ENCODE peak calls at places on chromosomes 5 and 9, in five cellular contexts. U is SK-N-SH, Y is GM23248, M is MM.1S, G is neural progenitor cell. H is an unnamed sample.

GRCh38 chr9:1535051-1535450 is 480.1 kb upstream of the SMARCA2 start:
- DNase-seq in U (no peak), Y (no peak), M (peak), G (no peak), H (no peak)

GRCh38 chr5:39024005-39024404 is 50.2 kb downstream of the RICTOR start:
- DNase-seq in U (no peak), Y (no peak), M (no peak), G (peak), H (no peak)

GRCh38 chr9:91273853-91274552 is 87.7 kb downstream of the AUH start:
- DNase-seq in U (no peak), Y (peak), M (peak), G (no peak), H (no peak)

GRCh38 chr5:543755-544674 is 19.8 kb upstream of the SLC9A3 start:
- DNase-seq in U (no peak), Y (no peak), M (peak), G (no peak), H (no peak)

GRCh38 chr9:91426123-91426745 is 2.6 kb upstream of the NFIL3 start:
- DNase-seq in U (peak), Y (peak), M (peak), G (peak), H (peak)

GRCh38 chr5:35203403-35203802 is 26.9 kb downstream of the PRLR start:
- DNase-seq in U (no peak), Y (no peak), M (no peak), G (no peak), H (no peak)

GRCh38 chr5:122704247-122705036 is 70.4 kb upstream of the SNX2 start:
- DNase-seq in U (peak), Y (peak), M (peak), G (peak), H (peak)

GRCh38 chr9:14238044-14238443 is 75.9 kb downstream of the NFIB start:
- DNase-seq in U (no peak), Y (peak), M (no peak), G (no peak), H (peak)

GRCh38 chr9:123724211-123724831 is 205.6 kb downstream of the DENND1A start:
- DNase-seq in U (peak), Y (peak), M (peak), G (no peak), H (peak)

DNA sequence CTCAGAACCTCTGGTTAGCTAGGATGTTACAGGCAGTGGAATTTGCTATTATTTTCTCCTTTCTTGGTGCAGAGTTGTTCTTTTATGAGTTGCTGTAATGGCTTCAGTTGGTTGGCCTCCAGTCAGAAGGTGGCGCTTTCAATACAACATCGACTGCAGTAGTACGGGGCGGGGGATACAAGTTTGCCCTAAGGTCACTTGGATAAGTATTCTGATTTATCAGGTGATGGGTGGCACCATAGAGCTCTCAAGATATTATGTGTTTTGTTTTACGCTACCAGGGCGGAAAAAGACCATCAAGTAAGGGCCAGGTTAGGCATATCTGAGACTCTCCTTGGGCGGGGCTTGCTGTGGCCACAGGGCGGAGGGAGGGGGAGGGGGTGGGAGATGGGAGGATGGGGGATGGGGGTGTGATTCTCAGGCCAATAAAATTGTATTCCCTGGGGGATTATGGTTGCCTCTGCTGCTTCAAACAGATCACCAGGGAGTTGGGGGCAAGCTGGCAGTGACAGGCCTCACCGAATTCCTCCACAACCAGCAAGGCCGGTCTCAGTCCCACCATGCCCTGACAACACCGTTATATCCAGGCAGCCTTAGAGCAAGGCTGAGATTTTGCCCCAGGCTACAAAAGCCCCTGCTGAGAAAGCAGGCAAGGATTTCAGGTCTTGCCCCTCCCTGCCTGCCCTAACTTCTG is 15.9 kb upstream of the RNF38 start:
- DNase-seq in U (no peak), Y (no peak), M (no peak), G (peak), H (no peak)
- H3K4me2 ChIP-seq in U (no peak), Y (no peak), M (no peak), G (peak), H (no peak)

GRCh38 chr9:76642074-76642473 is 122.2 kb upstream of the PCA3 start:
- DNase-seq in U (no peak), Y (no peak), M (no peak), G (no peak), H (no peak)
- H3K27ac ChIP-seq in U (no peak), Y (no peak), M (no peak), G (no peak), H (no peak)

GRCh38 chr5:173057062-173057924 is 1.1 kb downstream of the CREBRF start:
- DNase-seq in U (peak), Y (peak), M (peak), G (peak), H (peak)

GRCh38 chr5:173055722-173055982 is 500 bp upstream of the CREBRF start:
- DNase-seq in U (peak), Y (peak), M (peak), G (peak), H (no peak)

GRCh38 chr5:173055983-173056782 is at the start of gene CREBRF:
- DNase-seq in U (peak), Y (peak), M (peak), G (peak), H (peak)

GRCh38 chr5:173055042-173055721 is 970 bp upstream of the CREBRF start:
- DNase-seq in U (no peak), Y (no peak), M (no peak), G (no peak), H (no peak)

DNA sequence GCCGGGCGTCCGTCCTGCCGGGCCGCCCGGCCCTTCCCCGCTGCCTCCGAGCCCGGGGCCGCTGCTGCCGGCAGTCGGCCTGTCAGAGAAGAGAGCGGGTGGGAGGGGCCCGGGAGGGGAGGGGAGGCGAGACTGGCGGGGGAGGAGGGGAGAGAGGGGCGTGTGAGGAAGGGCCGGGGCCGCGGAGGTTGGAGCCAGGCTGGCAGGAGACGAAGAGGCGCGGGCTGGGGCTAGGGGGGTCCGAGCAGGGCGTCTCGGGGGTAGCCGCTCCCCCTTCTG is 570 bp downstream of the CREBRF start:
- DNase-seq in U (peak), Y (no peak), M (no peak), G (peak), H (no peak)
- TF ChIP-seq EZH2phosphoT487 in U (no peak), Y (no peak), M (no peak), G (no peak), H (no peak)

DNA sequence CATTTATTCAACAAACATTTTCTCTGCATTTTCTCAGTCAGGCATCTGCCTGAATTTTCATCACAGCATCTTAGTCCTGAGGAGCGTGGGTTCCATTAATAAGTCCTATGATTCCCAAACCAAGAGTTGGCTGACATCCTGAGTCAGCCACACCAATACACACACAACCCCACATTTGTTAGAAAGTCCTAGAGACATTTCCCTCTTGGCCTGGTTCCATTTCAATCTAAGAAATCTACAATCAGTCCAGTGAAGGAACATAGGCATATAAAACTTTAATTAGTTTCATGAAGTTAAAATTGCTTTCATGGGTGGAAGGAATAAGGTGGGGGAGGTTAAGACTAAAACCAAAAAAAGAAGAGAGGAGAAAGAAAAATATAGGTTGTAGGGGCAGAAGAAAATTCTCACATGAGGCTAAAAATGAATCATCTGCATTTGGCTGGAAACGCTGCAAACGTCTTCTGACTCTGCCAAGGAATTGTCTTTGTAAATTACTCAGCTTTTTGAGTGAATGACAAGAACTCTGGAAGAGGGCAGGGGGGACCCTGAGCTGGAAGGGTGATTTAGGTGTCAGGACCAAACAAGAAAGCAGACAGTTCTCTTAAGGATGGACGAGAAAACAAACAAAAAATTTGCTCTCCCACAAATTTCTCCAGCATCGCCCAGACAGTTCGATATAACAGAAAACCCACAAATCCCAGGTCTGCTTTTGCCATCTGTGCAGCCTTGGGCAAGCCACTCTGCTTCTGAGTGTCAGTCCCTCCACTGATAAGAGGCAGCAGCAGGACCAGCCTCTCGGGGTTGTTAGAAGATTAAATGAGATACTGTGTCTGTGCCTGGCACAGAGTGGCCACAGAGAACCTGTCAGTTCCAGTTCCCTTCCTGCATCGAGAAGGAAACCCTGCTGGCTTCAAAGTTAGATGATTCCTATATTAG is 289.7 kb downstream of the CDK5RAP2 start:
- DNase-seq in U (peak), Y (peak), M (no peak), G (no peak), H (no peak)
- H3K4me2 ChIP-seq in U (no peak), Y (no peak), M (no peak), G (no peak), H (no peak)

GRCh38 chr5:167699434-167699833 is 592.0 kb upstream of the WWC1 start:
- DNase-seq in U (no peak), Y (peak), M (no peak), G (peak), H (peak)
- H3K27ac ChIP-seq in U (peak), Y (peak), M (no peak), G (peak), H (peak)

DNA sequence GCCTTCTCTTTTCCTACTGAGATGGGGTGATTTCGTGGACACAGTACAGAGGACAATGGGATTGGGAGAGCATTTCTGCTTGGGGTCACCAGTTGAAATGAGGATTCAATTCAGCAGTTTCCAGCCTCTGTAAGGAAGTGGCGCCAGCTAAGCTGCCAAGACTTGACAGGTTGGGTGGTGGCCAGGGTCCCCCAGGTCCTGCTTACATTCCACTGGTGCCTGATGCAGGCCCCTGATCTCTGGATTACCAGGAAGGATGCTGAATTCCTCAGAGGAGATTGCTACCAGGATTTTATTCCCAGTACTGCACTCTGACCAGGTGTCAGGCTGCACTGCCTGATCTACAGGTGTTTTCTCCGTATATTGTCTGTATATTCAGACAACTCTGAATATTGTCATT is 119.7 kb downstream of the PSD2 start:
- DNase-seq in U (no peak), Y (no peak), M (no peak), G (no peak), H (no peak)
- TF ChIP-seq EZH2phosphoT487 in U (no peak), Y (no peak), M (no peak), G (no peak), H (no peak)

GRCh38 chr5:73322453-73323076 is 126.0 kb downstream of the FOXD1 start:
- DNase-seq in U (no peak), Y (no peak), M (no peak), G (no peak), H (no peak)
- H3K4me2 ChIP-seq in U (peak), Y (peak), M (no peak), G (no peak), H (no peak)

H was measured in hepatocyte.